ENCODE peak calls at places on chromosomes 13 and 19, in four cellular contexts. One of them, this sample, is unnamed.

GRCh38 chr13:32415019-32415418 is 12.9 kb downstream of the N4BP2L1 start:
- DNase-seq in H1: no peak
- DNase-seq in IMR-90: no peak
- DNase-seq in neuronal stem cell: no peak
- DNase-seq in this sample: no peak

GRCh38 chr13:67651908-67652307 is 421.8 kb upstream of the PCDH9 start:
- DNase-seq in H1: no peak
- DNase-seq in IMR-90: no peak
- DNase-seq in neuronal stem cell: no peak
- DNase-seq in this sample: no peak

GRCh38 chr19:51884713-51885112 is 3.0 kb downstream of the ZNF577 start:
- DNase-seq in H1: no peak
- DNase-seq in IMR-90: no peak
- DNase-seq in neuronal stem cell: no peak
- DNase-seq in this sample: no peak

GRCh38 chr19:11457831-11458230 is 22.4 kb downstream of the PRKCSH start:
- DNase-seq in H1: no peak
- DNase-seq in IMR-90: no peak
- DNase-seq in neuronal stem cell: no peak
- DNase-seq in this sample: no peak

GRCh38 chr13:112861876-112862615 is 107.0 kb upstream of the MCF2L start:
- DNase-seq in H1: no peak
- DNase-seq in IMR-90: no peak
- DNase-seq in neuronal stem cell: no peak
- DNase-seq in this sample: no peak

GRCh38 chr19:52492201-52492960 is 35.1 kb upstream of the ZNF808 start:
- DNase-seq in H1: peak
- DNase-seq in IMR-90: no peak
- DNase-seq in neuronal stem cell: peak
- DNase-seq in this sample: peak

GRCh38 chr19:35120492-35120891 is 4.9 kb downstream of the FXYD3 start:
- DNase-seq in H1: no peak
- DNase-seq in IMR-90: peak
- DNase-seq in neuronal stem cell: no peak
- DNase-seq in this sample: no peak

GRCh38 chr13:113495494-113496251 is 5.2 kb upstream of the DCUN1D2 start:
- DNase-seq in H1: no peak
- DNase-seq in IMR-90: peak
- DNase-seq in neuronal stem cell: no peak
- DNase-seq in this sample: no peak

GRCh38 chr13:88042489-88042888 is 371.3 kb downstream of the SLITRK5 start:
- DNase-seq in H1: no peak
- DNase-seq in IMR-90: no peak
- DNase-seq in neuronal stem cell: no peak
- DNase-seq in this sample: no peak

GRCh38 chr13:41614671-41615519 is 157.5 kb downstream of the RGCC start:
- DNase-seq in H1: no peak
- DNase-seq in IMR-90: peak
- DNase-seq in neuronal stem cell: no peak
- DNase-seq in this sample: peak

GRCh38 chr13:50991624-50992610 is 82.3 kb downstream of the RNASEH2B start:
- DNase-seq in H1: no peak
- DNase-seq in IMR-90: no peak
- DNase-seq in neuronal stem cell: no peak
- DNase-seq in this sample: no peak

GRCh38 chr13:23159205-23159586 is 21.6 kb upstream of the SGCG start:
- DNase-seq in H1: peak
- DNase-seq in IMR-90: peak
- DNase-seq in neuronal stem cell: peak
- DNase-seq in this sample: peak

GRCh38 chr19:33456076-33456844 is 65.3 kb downstream of the PEPD start:
- DNase-seq in H1: no peak
- DNase-seq in IMR-90: no peak
- DNase-seq in neuronal stem cell: no peak
- DNase-seq in this sample: no peak

GRCh38 chr13:102589291-102589822 is 7.4 kb upstream of the TPP2 start:
- DNase-seq in H1: no peak
- DNase-seq in IMR-90: peak
- DNase-seq in neuronal stem cell: no peak
- DNase-seq in this sample: no peak

GRCh38 chr13:65653548-65654078 is 1576.5 kb downstream of the PCDH9 start:
- DNase-seq in H1: no peak
- DNase-seq in IMR-90: no peak
- DNase-seq in neuronal stem cell: no peak
- DNase-seq in this sample: no peak

GRCh38 chr19:496333-496634 is at the start of gene MADCAM1:
- DNase-seq in H1: peak
- DNase-seq in IMR-90: no peak
- DNase-seq in neuronal stem cell: no peak
- DNase-seq in this sample: no peak

GRCh38 chr13:48536851-48537250 is 4.0 kb upstream of the RCBTB2 start:
- DNase-seq in H1: no peak
- DNase-seq in IMR-90: no peak
- DNase-seq in neuronal stem cell: no peak
- DNase-seq in this sample: no peak

GRCh38 chr19:52557231-52557995 is 12.7 kb upstream of the ZNF701 start:
- DNase-seq in H1: no peak
- DNase-seq in IMR-90: no peak
- DNase-seq in neuronal stem cell: no peak
- DNase-seq in this sample: peak

GRCh38 chr13:26539738-26540292 is 17.7 kb upstream of the WASF3 start:
- DNase-seq in H1: no peak
- DNase-seq in IMR-90: no peak
- DNase-seq in neuronal stem cell: no peak
- DNase-seq in this sample: no peak

DNA sequence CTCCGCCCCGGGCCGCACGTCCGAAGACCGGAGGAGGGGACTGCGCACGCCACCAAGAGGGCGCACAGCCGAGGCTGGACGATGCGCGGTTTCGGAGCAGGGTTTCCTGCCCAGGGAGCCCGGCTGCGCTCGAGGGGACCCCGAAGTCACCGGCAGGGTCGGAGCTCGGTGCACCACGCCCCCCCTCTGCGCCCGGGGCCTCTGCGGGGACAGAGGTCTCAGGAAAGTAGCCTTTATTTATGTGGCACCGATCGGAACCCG is 108.9 kb upstream of the DOCK9 start:
- DNase-seq in H1: no peak
- DNase-seq in IMR-90: no peak
- DNase-seq in neuronal stem cell: peak
- DNase-seq in this sample: no peak
- H2BK120ac ChIP-seq in H1: no peak
- H2BK120ac ChIP-seq in IMR-90: no peak
- H2BK120ac ChIP-seq in neuronal stem cell: peak
- H2BK120ac ChIP-seq in this sample: peak

DNA sequence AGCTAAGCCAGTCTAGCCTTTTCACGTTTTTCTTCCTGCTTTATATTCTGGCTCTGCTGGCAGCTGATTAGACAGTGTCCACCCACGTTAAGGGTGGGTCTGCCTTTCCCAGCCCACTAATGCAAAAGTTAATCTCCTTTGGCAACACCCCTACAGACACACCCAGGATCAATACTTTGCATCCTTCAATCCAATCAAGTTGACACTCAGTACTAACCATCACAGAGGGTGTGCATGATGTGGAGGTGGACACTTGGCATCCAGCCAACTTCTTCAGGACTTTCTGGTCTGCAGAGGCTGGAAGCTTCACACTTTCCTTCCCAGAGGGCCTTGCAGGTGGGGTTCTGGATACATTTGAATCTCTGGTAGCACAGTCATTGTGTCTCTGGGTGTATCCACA is 18.9 kb upstream of the IGFL1 start:
- DNase-seq in H1: no peak
- DNase-seq in IMR-90: no peak
- DNase-seq in neuronal stem cell: no peak
- DNase-seq in this sample: no peak
- H3K14ac ChIP-seq in H1: no peak
- H3K14ac ChIP-seq in IMR-90: no peak
- H3K14ac ChIP-seq in neuronal stem cell: no peak
- H3K14ac ChIP-seq in this sample: peak

GRCh38 chr19:49222011-49222410 is 64.4 kb downstream of the TRPM4 start:
- DNase-seq in H1: no peak
- DNase-seq in IMR-90: no peak
- DNase-seq in neuronal stem cell: no peak
- DNase-seq in this sample: no peak

GRCh38 chr19:49213791-49214190 is 56.2 kb downstream of the TRPM4 start:
- DNase-seq in H1: peak
- DNase-seq in IMR-90: no peak
- DNase-seq in neuronal stem cell: no peak
- DNase-seq in this sample: no peak

GRCh38 chr19:49214701-49215100 is 57.1 kb downstream of the TRPM4 start:
- DNase-seq in H1: no peak
- DNase-seq in IMR-90: no peak
- DNase-seq in neuronal stem cell: no peak
- DNase-seq in this sample: no peak

GRCh38 chr19:49216076-49216475 is 58.5 kb downstream of the TRPM4 start:
- DNase-seq in H1: no peak
- DNase-seq in IMR-90: peak
- DNase-seq in neuronal stem cell: no peak
- DNase-seq in this sample: peak

DNA sequence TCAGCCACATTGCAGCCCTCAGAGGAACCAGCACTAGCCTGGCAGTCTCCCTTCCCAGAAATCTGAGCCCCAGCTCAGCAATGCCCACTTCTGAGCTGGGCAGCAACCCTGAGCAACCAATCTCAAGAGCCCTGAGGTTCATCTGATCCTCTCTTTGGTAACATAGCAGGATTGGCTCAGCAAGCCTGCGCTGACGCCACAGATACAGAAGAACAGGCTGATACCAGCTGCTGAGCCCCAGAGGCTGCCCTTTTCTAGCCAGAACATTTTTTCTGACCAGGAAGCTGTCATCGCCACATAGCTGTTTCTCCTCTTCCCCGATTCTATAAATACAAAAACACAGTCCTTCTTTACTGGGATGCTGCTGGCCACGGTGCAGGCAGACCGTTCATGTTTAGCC is 59.8 kb downstream of the TRPM4 start:
- DNase-seq in H1: no peak
- DNase-seq in IMR-90: peak
- DNase-seq in neuronal stem cell: no peak
- DNase-seq in this sample: no peak
- H2AK5ac ChIP-seq in H1: peak
- H2AK5ac ChIP-seq in IMR-90: no peak
- H2AK5ac ChIP-seq in neuronal stem cell: no peak
- H2AK5ac ChIP-seq in this sample: no peak

GRCh38 chr19:3645726-3646125 is 19.1 kb upstream of the CACTIN start:
- DNase-seq in H1: no peak
- DNase-seq in IMR-90: no peak
- DNase-seq in neuronal stem cell: no peak
- DNase-seq in this sample: no peak
- H2BK120ac ChIP-seq in H1: no peak
- H2BK120ac ChIP-seq in IMR-90: no peak
- H2BK120ac ChIP-seq in neuronal stem cell: no peak
- H2BK120ac ChIP-seq in this sample: no peak

DNA sequence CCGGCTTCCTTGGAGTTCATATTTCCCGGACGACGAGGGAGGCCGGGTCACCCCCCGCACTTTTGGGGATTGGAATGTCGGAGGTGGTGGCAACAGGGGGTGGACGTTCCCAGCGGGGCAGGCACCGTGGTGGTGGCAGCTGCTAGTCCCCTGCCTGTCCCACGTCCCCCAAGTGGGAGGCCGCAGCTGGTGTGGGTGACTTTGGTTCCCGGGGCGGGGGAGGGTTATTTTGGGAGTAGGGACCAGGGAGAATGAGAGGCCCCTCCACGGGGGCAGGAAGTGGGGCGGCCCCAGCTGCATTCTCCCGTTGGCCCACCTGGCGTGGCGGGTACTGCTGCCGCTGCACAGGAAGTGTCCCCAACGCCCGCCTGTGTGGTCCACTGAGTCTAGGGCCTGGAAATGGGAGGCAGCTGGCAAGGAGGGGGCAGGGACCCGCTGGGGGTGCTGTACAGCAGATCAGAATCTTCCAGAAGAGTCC is 11.1 kb upstream of the PLIN3 start:
- DNase-seq in H1: peak
- DNase-seq in IMR-90: no peak
- DNase-seq in neuronal stem cell: no peak
- DNase-seq in this sample: no peak
- H3K14ac ChIP-seq in H1: no peak
- H3K14ac ChIP-seq in IMR-90: no peak
- H3K14ac ChIP-seq in neuronal stem cell: peak
- H3K14ac ChIP-seq in this sample: peak